ENCODE peak calls at places on chromosomes 7 and 10, in four cellular contexts. F is tibial artery; C is activated CD4-positive, CD25-positive, alpha-beta regulatory T cell treated with anti-CD3 and anti-CD28 coated beads, Interleukin-2, amount 50 U/mL, for 72 hours; Z is psoas muscle. O is an unnamed sample.

GRCh38 chr10:75972494-75973276 is 541.3 kb downstream of the LRMDA start:
- DNase-seq in F (peak), C (no peak), Z (no peak), O (no peak)

GRCh38 chr7:108335264-108335918 is 120.8 kb downstream of the NRCAM start:
- DNase-seq in F (no peak), C (no peak), Z (no peak), O (no peak)

GRCh38 chr7:51198654-51199053 is 118.0 kb downstream of the COBL start:
- DNase-seq in F (no peak), C (no peak), Z (no peak), O (no peak)

GRCh38 chr7:26233902-26234511 is 32.5 kb downstream of the CBX3 start:
- DNase-seq in F (no peak), C (no peak), Z (no peak), O (no peak)

GRCh38 chr10:106973301-106973700 is 191.2 kb downstream of the SORCS1 start:
- DNase-seq in F (no peak), C (no peak), Z (no peak), O (no peak)

GRCh38 chr7:6489612-6490011 is 41.9 kb upstream of the DAGLB start:
- DNase-seq in F (no peak), C (no peak), Z (no peak), O (no peak)

GRCh38 chr7:127392182-127392565 is 334 bp downstream of the ZNF800 start:
- DNase-seq in F (peak), C (no peak), Z (peak), O (no peak)

GRCh38 chr10:67306588-67307205 is 380.9 kb downstream of the LRRTM3 start:
- DNase-seq in F (no peak), C (no peak), Z (no peak), O (no peak)

GRCh38 chr7:129741743-129742213 is 130.3 kb downstream of the NRF1 start:
- DNase-seq in F (no peak), C (no peak), Z (no peak), O (no peak)

GRCh38 chr10:48523212-48523819 is 81.6 kb downstream of the ARHGAP22 start:
- DNase-seq in F (no peak), C (no peak), Z (peak), O (peak)

GRCh38 chr7:80918406-80918805 is 445 bp downstream of the SEMA3C start:
- DNase-seq in F (no peak), C (no peak), Z (no peak), O (no peak)

GRCh38 chr7:93574646-93575554 is at the start of gene CALCR:
- DNase-seq in F (no peak), C (no peak), Z (no peak), O (no peak)

GRCh38 chr10:132182591-132182990 is 4.2 kb upstream of the DPYSL4 start:
- DNase-seq in F (no peak), C (no peak), Z (peak), O (no peak)

GRCh38 chr7:101557421-101557820 is 71.7 kb downstream of the MYL10 start:
- DNase-seq in F (no peak), C (no peak), Z (peak), O (no peak)

GRCh38 chr10:113967096-113967495 is 76.6 kb upstream of the ADRB1 start:
- DNase-seq in F (no peak), C (no peak), Z (no peak), O (no peak)

GRCh38 chr10:114541081-114541833 is 116.8 kb downstream of the ABLIM1 start:
- DNase-seq in F (peak), C (peak), Z (peak), O (no peak)